ENCODE peak calls at places on chromosomes 6 and 20, in seven cellular contexts. B is heart left ventricle; J is CD8-positive, alpha-beta memory T cell; C is astrocyte; R is CD8-positive, alpha-beta T cell; F is CD4-positive, CD25-positive, alpha-beta regulatory T cell; Z is OCI-LY7. V is an unnamed sample. For H3K4me1 and H3K9me3, the result is how much of the 10 kb centered on the place peaks cover.

GRCh38 chr6:41733707-41734665 is 1.4 kb downstream of the TFEB start:
- DNase-seq in F (peak), C (peak), B (peak), J (peak), Z (peak), R (peak), V (peak)

GRCh38 chr20:61628901-61629300 is 376.8 kb downstream of the CDH4 start:
- DNase-seq in R (no peak), J (no peak), C (no peak), F (no peak), Z (no peak), B (no peak), V (no peak)

GRCh38 chr6:112480551-112480950 is 133.4 kb downstream of the RFPL4B start:
- DNase-seq in J (no peak), F (no peak), R (no peak), Z (no peak), C (peak), B (no peak), V (no peak)

GRCh38 chr6:81832304-81832703 is 79.8 kb upstream of the TENT5A start:
- DNase-seq in F (no peak), R (no peak), B (no peak), C (no peak), J (no peak), Z (no peak), V (no peak)

GRCh38 chr6:66930559-66931290 is 1223.7 kb upstream of the EYS start:
- DNase-seq in B (no peak), F (no peak), R (no peak), J (no peak), C (peak), Z (no peak), V (peak)

GRCh38 chr6:170149681-170150589 is 140.9 kb downstream of the DLL1 start:
- DNase-seq in R (no peak), Z (no peak), C (no peak), J (no peak), B (no peak), F (no peak), V (no peak)

GRCh38 chr6:99614430-99615161 is 8.0 kb downstream of the PRDM13 start:
- DNase-seq in R (no peak), F (no peak), Z (no peak), J (no peak), C (no peak), B (no peak), V (no peak)

GRCh38 chr20:54028276-54029011 is 42.0 kb downstream of the BCAS1 start:
- DNase-seq in C (no peak), J (no peak), R (no peak), Z (no peak), F (no peak), B (no peak), V (no peak)

GRCh38 chr6:92196320-92196719 is 1223.0 kb downstream of the EPHA7 start:
- DNase-seq in C (no peak), F (no peak), R (no peak), J (no peak), B (no peak), Z (no peak), V (no peak)

GRCh38 chr20:44730441-44730840 is 15.2 kb upstream of the KCNK15 start:
- DNase-seq in C (peak), R (no peak), Z (no peak), B (no peak), F (no peak), J (no peak), V (peak)

GRCh38 chr6:144462058-144462457 is 176.9 kb downstream of the UTRN start:
- DNase-seq in J (no peak), C (no peak), R (no peak), F (no peak), Z (no peak), B (no peak), V (no peak)

GRCh38 chr6:157228421-157229218 is 94.7 kb downstream of the TMEM242 start:
- DNase-seq in F (no peak), J (no peak), R (no peak), Z (no peak), B (no peak), C (no peak), V (no peak)

GRCh38 chr20:51739722-51740249 is 28.4 kb downstream of the ATP9A start:
- DNase-seq in B (no peak), J (no peak), Z (no peak), R (no peak), C (no peak), F (no peak), V (no peak)

GRCh38 chr6:169975286-169975685 is 223.9 kb downstream of the ERMARD start:
- DNase-seq in J (no peak), F (no peak), R (no peak), B (no peak), Z (no peak), C (no peak), V (no peak)

GRCh38 chr6:151071295-151071694 is 168.5 kb upstream of the AKAP12 start:
- DNase-seq in Z (no peak), F (no peak), C (peak), J (no peak), B (peak), R (no peak), V (peak)

GRCh38 chr20:4610871-4611270 is 110.8 kb upstream of the PRND start:
- DNase-seq in J (no peak), F (no peak), B (no peak), C (no peak), Z (no peak), R (no peak), V (no peak)
- H3K4me3 ChIP-seq in J (no peak), F (no peak), B (no peak), C (no peak), Z (no peak), R (no peak), V (no peak)

GRCh38 chr6:7110092-7110792 is 2.5 kb downstream of the RREB1 start:
- DNase-seq in J (no peak), F (peak), R (no peak), Z (no peak), C (no peak), B (no peak), V (no peak)
- H3K4me1 ChIP-seq in J (half or more), F (under half), R (under half), Z (under half), C (under half), B (under half), V (under half)

DNA sequence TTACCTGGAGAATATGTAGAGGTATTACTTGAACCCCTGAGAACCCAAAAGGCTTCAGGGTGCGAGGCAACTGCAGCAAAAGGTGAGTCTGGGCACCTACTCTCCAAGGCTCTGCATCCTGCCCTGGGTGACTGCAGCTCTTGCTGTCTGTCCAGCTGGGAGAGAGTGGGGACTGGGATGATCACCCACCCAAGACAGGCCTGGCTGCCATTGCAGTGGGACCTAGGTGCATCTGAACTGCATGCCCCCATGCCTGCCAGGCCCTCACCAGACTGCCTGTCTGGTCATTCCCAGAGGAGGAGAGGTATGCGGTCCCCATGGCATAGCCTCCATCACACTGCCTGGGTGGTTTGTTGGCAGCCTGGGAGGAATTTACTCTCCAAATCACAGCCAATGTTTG is 563.9 kb downstream of the TFAP2A start:
- DNase-seq in R (no peak), F (no peak), B (no peak), J (no peak), C (no peak), Z (no peak), V (no peak)
- H3K9me3 ChIP-seq in R (under half), F (under half), B (half or more), J (under half), C (under half), Z (under half), V (half or more)

DNA sequence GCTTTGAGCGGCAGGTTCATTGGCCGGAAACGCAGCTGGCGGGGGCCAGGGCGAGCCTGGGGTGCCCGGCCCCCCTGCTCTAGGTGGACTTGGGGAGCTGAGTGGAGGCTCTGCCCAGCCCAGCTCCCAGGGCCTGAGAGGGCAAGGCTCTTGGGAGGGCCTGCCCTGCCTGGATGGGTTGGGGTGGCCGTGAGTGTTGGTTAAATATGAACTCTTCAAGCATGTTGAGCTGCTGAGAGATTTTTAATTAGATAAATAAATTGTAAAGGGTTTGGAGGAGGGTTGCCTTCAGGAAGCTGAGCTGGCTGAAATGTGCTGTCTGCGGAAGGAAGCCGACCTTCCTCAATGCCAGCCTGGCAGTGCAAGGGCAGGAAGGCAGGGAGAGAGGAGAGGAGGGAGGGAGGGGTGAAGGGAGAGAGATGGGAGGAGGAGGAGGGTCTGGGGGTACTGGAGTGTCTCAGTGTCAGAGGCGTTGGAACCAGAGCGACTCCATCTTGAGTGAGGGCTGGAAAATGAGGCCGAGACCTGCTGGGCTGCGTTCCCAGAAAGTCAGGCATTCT is 39.4 kb upstream of the PMEPA1 start:
- DNase-seq in J (no peak), B (no peak), F (no peak), R (no peak), Z (no peak), C (no peak), V (no peak)
- H3K4me3 ChIP-seq in J (peak), B (peak), F (no peak), R (peak), Z (no peak), C (peak), V (peak)

GRCh38 chr6:71388846-71389543 is 100.4 kb downstream of the OGFRL1 start:
- DNase-seq in C (peak), F (no peak), Z (no peak), J (no peak), B (no peak), R (no peak), V (no peak)
- H3K4me1 ChIP-seq in C (under half), F (under half), Z (under half), J (under half), B (under half), R (under half), V (half or more)

GRCh38 chr6:155351273-155352129 is 37.2 kb upstream of the TFB1M start:
- DNase-seq in R (no peak), J (no peak), B (no peak), F (no peak), C (no peak), Z (peak), V (no peak)

GRCh38 chr6:155349129-155349528 is 34.8 kb upstream of the TFB1M start:
- DNase-seq in B (no peak), R (no peak), Z (no peak), F (no peak), J (no peak), C (peak), V (no peak)

GRCh38 chr6:155352130-155352420 is 37.8 kb upstream of the TFB1M start:
- DNase-seq in C (no peak), B (no peak), R (no peak), Z (no peak), F (no peak), J (no peak), V (no peak)

GRCh38 chr6:155347800-155348199 is 33.5 kb upstream of the TFB1M start:
- DNase-seq in F (no peak), R (no peak), Z (no peak), B (no peak), C (no peak), J (no peak), V (no peak)

DNA sequence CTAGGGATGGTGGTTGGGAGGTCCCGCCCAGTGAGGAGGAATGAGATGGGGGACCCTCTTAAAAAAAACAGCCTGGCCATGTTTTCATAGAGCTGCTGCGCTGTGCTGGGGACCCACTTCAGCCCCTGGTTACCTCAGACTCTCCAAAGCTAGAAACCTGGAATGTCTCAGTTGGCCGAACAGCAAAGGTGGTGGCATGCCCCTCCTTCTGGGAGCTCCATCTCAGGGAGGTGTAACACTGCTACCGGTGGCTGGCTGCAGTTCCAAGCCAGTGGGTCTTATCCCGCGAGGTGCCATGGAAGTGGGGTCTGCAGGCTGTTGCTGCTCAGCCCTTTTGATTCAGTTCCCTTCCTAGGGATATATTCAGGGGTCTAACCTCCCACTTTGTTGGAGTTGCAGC is 35.7 kb upstream of the TFB1M start:
- DNase-seq in B (no peak), Z (no peak), C (no peak), J (no peak), F (no peak), R (no peak), V (no peak)
- H3K9me3 ChIP-seq in B (under half), Z (under half), C (under half), J (under half), F (under half), R (under half), V (under half)